ENCODE peak calls at places on chromosome 2, in seven cellular contexts. N is left ventricle myocardium inferior; X is CD8-positive, alpha-beta T cell; W is CD4-positive, alpha-beta T cell; V is pancreas; I is tibial artery; O is PC-3. G is an unnamed sample. For H3K9me3, the result is how much of the 10 kb centered on the place peaks cover.

GRCh38 chr2:84338069-84338468 is 121.0 kb downstream of the SUCLG1 start:
- DNase-seq in W (no peak), I (no peak), V (no peak), X (no peak), O (no peak), N (no peak), G (no peak)

GRCh38 chr2:158816797-158817196 is 21.7 kb downstream of the DAPL1 start:
- DNase-seq in I (no peak), N (no peak), W (no peak), V (no peak), O (no peak), X (no peak), G (no peak)

GRCh38 chr2:95025406-95026319 is at the start of gene MAL:
- DNase-seq in X (peak), O (no peak), N (no peak), W (peak), V (no peak), I (no peak), G (no peak)

GRCh38 chr2:84197901-84198300 is 261.2 kb downstream of the SUCLG1 start:
- DNase-seq in W (no peak), V (no peak), O (no peak), X (no peak), N (no peak), I (no peak), G (no peak)

GRCh38 chr2:238097201-238097987 is 2.7 kb upstream of the ESPNL start:
- DNase-seq in I (no peak), V (peak), N (no peak), O (no peak), X (peak), W (no peak), G (no peak)

GRCh38 chr2:177193240-177193639 is 19.4 kb upstream of the HNRNPA3 start:
- DNase-seq in I (no peak), N (no peak), X (no peak), W (no peak), O (no peak), V (no peak), G (no peak)

GRCh38 chr2:189427872-189428271 is 13.4 kb upstream of the WDR75 start:
- DNase-seq in I (no peak), V (no peak), O (no peak), N (no peak), W (no peak), X (no peak), G (no peak)

GRCh38 chr2:53724511-53724910 is 43.1 kb upstream of the CHAC2 start:
- DNase-seq in O (no peak), N (no peak), I (no peak), V (no peak), X (no peak), W (no peak), G (no peak)

GRCh38 chr2:55781542-55781941 is 87.9 kb upstream of the PNPT1 start:
- DNase-seq in N (no peak), I (no peak), X (no peak), W (no peak), V (no peak), O (no peak), G (no peak)

GRCh38 chr2:121104721-121105141 is 180.3 kb downstream of the TFCP2L1 start:
- DNase-seq in X (no peak), O (no peak), W (no peak), N (no peak), I (no peak), V (no peak), G (no peak)

GRCh38 chr2:120344991-120345975 is 653 bp upstream of the INHBB start:
- DNase-seq in X (no peak), N (no peak), W (no peak), V (peak), I (no peak), O (peak), G (no peak)

GRCh38 chr2:172864182-172864581 is 128.5 kb downstream of the RAPGEF4 start:
- DNase-seq in W (peak), X (no peak), N (peak), I (peak), V (peak), O (peak), G (peak)

GRCh38 chr2:10668402-10669012 is 21.3 kb downstream of the NOL10 start:
- DNase-seq in V (no peak), W (no peak), I (no peak), X (no peak), N (no peak), O (peak), G (peak)

GRCh38 chr2:224881846-224882245 is 160.4 kb downstream of the DOCK10 start:
- DNase-seq in X (no peak), O (no peak), I (no peak), V (no peak), W (no peak), N (no peak), G (no peak)

GRCh38 chr2:233117811-233118480 is 57.8 kb downstream of the INPP5D start:
- DNase-seq in N (no peak), I (peak), V (no peak), X (no peak), W (no peak), O (no peak), G (no peak)

GRCh38 chr2:12031871-12032270 is 285.4 kb downstream of the LPIN1 start:
- DNase-seq in I (no peak), O (no peak), V (no peak), X (no peak), N (no peak), W (no peak), G (no peak)

GRCh38 chr2:19796036-19796703 is 105.6 kb downstream of the TTC32 start:
- DNase-seq in X (no peak), W (no peak), O (no peak), I (no peak), N (no peak), V (no peak), G (no peak)

GRCh38 chr2:26757873-26758789 is 6.0 kb upstream of the SLC35F6 start:
- DNase-seq in N (no peak), I (no peak), O (peak), W (no peak), V (no peak), X (no peak), G (peak)

GRCh38 chr2:183678908-183679307 is 554.7 kb downstream of the NUP35 start:
- DNase-seq in I (no peak), X (no peak), V (no peak), N (no peak), W (no peak), O (no peak), G (no peak)

GRCh38 chr2:100909571-100909970 is 89.6 kb downstream of the NPAS2 start:
- DNase-seq in W (no peak), I (no peak), N (no peak), O (no peak), V (no peak), X (no peak), G (no peak)

GRCh38 chr2:29697715-29698114 is 223.7 kb downstream of the ALK start:
- DNase-seq in O (no peak), N (no peak), X (no peak), I (no peak), W (no peak), V (no peak), G (no peak)

GRCh38 chr2:6526093-6526824 is 339.4 kb downstream of the CMPK2 start:
- DNase-seq in W (no peak), V (no peak), O (peak), X (no peak), I (no peak), N (no peak), G (no peak)

GRCh38 chr2:48016620-48017019 is 110.3 kb upstream of the FBXO11 start:
- DNase-seq in O (peak), X (no peak), N (no peak), V (no peak), W (no peak), I (no peak), G (no peak)

GRCh38 chr2:230691005-230691647 is 21.5 kb upstream of the CAB39 start:
- DNase-seq in O (peak), I (no peak), V (peak), W (no peak), X (no peak), N (no peak), G (no peak)

GRCh38 chr2:239247401-239248245 is 153.2 kb downstream of the HDAC4 start:
- DNase-seq in X (no peak), O (peak), I (peak), V (peak), N (no peak), W (no peak), G (no peak)

GRCh38 chr2:73297151-73297559 is 3.8 kb upstream of the EGR4 start:
- DNase-seq in N (no peak), W (no peak), V (no peak), I (no peak), X (no peak), O (no peak), G (no peak)

GRCh38 chr2:187091664-187092063 is 242.7 kb upstream of the ZSWIM2 start:
- DNase-seq in I (no peak), O (no peak), N (no peak), V (no peak), X (no peak), W (no peak), G (no peak)

GRCh38 chr2:24231461-24231881 is 56.6 kb downstream of the FAM228A start:
- DNase-seq in N (no peak), I (no peak), O (peak), X (no peak), V (no peak), W (no peak), G (no peak)

GRCh38 chr2:18345848-18346247 is 214.6 kb downstream of the RDH14 start:
- DNase-seq in I (no peak), V (no peak), W (no peak), X (no peak), N (no peak), O (peak), G (no peak)

GRCh38 chr2:88211005-88211808 is 41.1 kb downstream of the THNSL2 start:
- DNase-seq in W (no peak), I (no peak), N (no peak), O (no peak), X (no peak), V (no peak), G (no peak)

GRCh38 chr2:86291328-86291662 is 46.1 kb downstream of the REEP1 start:
- DNase-seq in X (no peak), V (no peak), W (no peak), O (no peak), N (no peak), I (no peak), G (no peak)

GRCh38 chr2:110755494-110756078 is 23.2 kb downstream of the ACOXL start:
- DNase-seq in V (no peak), X (no peak), O (peak), I (no peak), W (no peak), N (no peak), G (no peak)

GRCh38 chr2:70385966-70386595 is 84.2 kb upstream of the FAM136A start:
- DNase-seq in O (peak), N (no peak), W (no peak), I (no peak), X (no peak), V (no peak), G (no peak)

DNA sequence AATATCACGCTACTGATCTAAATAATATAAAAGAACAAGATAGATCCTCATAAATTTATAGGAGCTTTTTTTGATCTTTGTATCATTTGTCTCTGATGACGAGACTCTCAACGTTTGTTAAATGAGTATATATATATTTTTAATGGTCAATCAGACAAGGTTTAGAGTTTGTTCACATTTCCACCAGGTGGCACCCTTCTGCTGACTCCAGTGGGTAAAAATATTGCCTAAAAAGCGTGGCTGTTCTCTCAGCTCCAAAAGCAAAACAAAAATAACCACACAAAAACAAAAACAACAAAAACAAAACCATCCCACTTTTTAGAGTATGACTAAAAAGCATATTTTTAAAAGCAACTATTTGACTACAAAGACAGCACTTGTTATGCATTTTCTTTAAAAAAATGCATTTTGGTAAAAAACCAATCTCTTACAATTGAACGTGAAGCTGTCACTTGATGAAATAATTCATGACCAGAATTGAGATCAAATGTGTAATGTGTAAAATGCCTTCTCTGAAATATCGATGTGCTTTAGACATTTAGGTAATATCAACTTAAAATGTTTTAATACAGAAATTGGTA is 723.2 kb downstream of the DPP10 start:
- DNase-seq in X (no peak), I (no peak), N (no peak), O (peak), W (no peak), V (no peak), G (no peak)
- TF ChIP-seq CTCF in X (no peak), I (no peak), N (peak), O (peak), W (no peak), V (peak), G (peak)

GRCh38 chr2:62236499-62236898 is 40.6 kb downstream of the B3GNT2 start:
- DNase-seq in X (no peak), V (no peak), N (no peak), W (no peak), O (no peak), I (no peak), G (no peak)
- H3K9me3 ChIP-seq in X (under half), V (under half), N (under half), W (under half), O (under half), I (under half), G (under half)

DNA sequence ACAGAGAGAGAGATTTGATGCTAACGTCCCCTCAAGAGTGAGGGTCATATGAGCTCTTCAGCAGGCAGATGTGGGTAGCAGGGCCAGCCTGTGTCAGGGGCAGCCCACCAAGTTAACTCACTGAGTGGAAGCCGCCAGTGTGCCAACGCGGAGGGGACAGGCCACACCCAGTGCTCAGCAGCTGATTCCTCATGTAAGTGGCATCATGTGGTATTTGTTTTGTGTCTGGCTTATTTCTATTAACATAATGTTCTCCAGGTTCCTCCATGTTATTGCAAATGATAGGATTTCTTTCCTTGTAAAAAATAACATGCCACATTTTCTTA is 4.0 kb downstream of the IMP4 start:
- DNase-seq in N (no peak), V (no peak), W (no peak), O (no peak), X (no peak), I (no peak), G (no peak)
- TF ChIP-seq CTCF in N (no peak), V (no peak), W (no peak), O (no peak), X (no peak), I (no peak), G (no peak)

GRCh38 chr2:4585057-4585635 is 881.8 kb downstream of the DCDC2C start:
- DNase-seq in I (no peak), W (no peak), N (no peak), V (no peak), X (no peak), O (no peak), G (no peak)

GRCh38 chr2:4576075-4576474 is 872.7 kb downstream of the DCDC2C start:
- DNase-seq in W (no peak), X (no peak), I (no peak), N (no peak), V (no peak), O (no peak), G (no peak)

DNA sequence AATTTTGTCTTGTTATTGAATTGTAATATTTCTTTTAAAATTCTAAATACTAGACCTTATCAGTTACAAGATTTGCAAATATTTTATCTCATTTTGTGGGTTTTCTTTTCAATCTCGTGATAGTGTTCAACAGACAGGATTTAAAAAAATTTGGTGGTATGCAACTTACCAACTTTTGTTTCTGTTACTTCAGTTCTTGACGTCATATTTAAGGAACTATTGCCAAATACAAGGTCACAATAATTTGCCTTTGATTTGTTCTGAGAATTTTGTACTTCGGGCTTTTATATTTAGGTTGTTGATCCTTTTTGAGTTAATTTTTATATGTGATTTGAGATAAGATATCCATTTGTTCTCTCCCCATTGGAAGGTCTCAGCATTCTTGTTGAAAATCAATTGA is 876.6 kb downstream of the DCDC2C start:
- DNase-seq in O (no peak), V (no peak), X (no peak), I (no peak), N (no peak), W (no peak), G (no peak)
- H3K9me3 ChIP-seq in O (under half), V (under half), X (under half), I (under half), N (under half), W (under half), G (under half)

DNA sequence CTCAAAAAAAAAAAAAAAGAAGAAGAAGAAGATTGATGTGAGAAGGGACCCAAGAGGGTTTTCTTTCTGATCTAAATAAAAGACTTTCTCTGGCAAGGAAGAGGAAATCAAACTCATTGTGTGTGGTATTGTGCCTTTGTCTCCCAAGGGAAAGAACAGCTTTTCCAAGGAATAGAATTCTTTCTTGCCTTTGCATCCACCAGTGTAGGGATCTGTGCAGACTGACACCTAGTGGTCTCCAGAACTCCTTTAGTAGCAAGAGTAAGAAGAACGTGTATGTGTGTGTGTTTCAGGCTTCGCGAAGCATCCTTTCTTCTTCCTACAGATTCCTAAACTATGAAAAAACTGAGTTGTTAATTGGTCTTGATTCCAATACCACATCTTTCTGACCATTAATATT is 33.5 kb upstream of the CRIM1 start:
- DNase-seq in O (peak), X (no peak), W (no peak), N (no peak), V (no peak), I (no peak), G (no peak)
- TF ChIP-seq CTCF in O (peak), X (no peak), W (peak), N (peak), V (no peak), I (no peak), G (peak)

GRCh38 chr2:145644820-145645302 is 1124.9 kb upstream of the ZEB2 start:
- DNase-seq in I (no peak), V (no peak), W (no peak), O (peak), N (no peak), X (no peak), G (no peak)
- H3K9me3 ChIP-seq in I (under half), V (under half), W (under half), O (under half), N (under half), X (under half), G (under half)